ENCODE peak calls at places on chromosomes 2 and 18, in eight cellular contexts. K, I, V, M, G, J, R and S are unnamed samples.

GRCh38 chr2:20930928-20931327 is 108.0 kb upstream of the LDAH start:
- DNase-seq in K (no peak), I (peak), V (no peak), M (no peak), G (no peak), J (no peak), R (no peak), S (no peak)

GRCh38 chr2:214808961-214809750 is at the start of gene BARD1:
- DNase-seq in K (peak), I (peak), V (peak), M (peak), G (peak), J (peak), R (no peak), S (peak)

GRCh38 chr18:26803643-26804042 is 61.9 kb downstream of the AQP4 start:
- DNase-seq in K (no peak), I (no peak), V (no peak), M (no peak), G (no peak), J (no peak), R (no peak), S (no peak)

GRCh38 chr2:85475801-85476610 is 57.5 kb downstream of the SH2D6 start:
- DNase-seq in K (no peak), I (peak), V (no peak), M (no peak), G (no peak), J (no peak), R (no peak), S (no peak)

GRCh38 chr2:109703076-109703475 is 88.9 kb downstream of the SOWAHC start:
- DNase-seq in K (no peak), I (no peak), V (no peak), M (no peak), G (no peak), J (no peak), R (peak), S (no peak)

GRCh38 chr2:170005702-170006101 is 172.2 kb upstream of the MYO3B start:
- DNase-seq in K (no peak), I (no peak), V (no peak), M (no peak), G (no peak), J (no peak), R (no peak), S (no peak)

GRCh38 chr2:216664593-216665034 is 30.7 kb downstream of the IGFBP5 start:
- DNase-seq in K (no peak), I (no peak), V (no peak), M (no peak), G (no peak), J (no peak), R (no peak), S (no peak)

GRCh38 chr2:143844986-143845385 is 674.9 kb downstream of the ZEB2 start:
- DNase-seq in K (no peak), I (no peak), V (no peak), M (no peak), G (no peak), J (no peak), R (no peak), S (no peak)

GRCh38 chr2:55922488-55922887 is 1.1 kb downstream of the EFEMP1 start:
- DNase-seq in K (no peak), I (no peak), V (no peak), M (no peak), G (no peak), J (no peak), R (no peak), S (no peak)

GRCh38 chr2:130727286-130727924 is 1.5 kb upstream of the GPR148 start:
- DNase-seq in K (peak), I (no peak), V (peak), M (peak), G (peak), J (peak), R (peak), S (peak)

GRCh38 chr18:37564796-37565137 is 831 bp downstream of the CELF4 start:
- DNase-seq in K (peak), I (no peak), V (peak), M (peak), G (no peak), J (peak), R (no peak), S (no peak)

GRCh38 chr2:33022989-33023731 is 76.4 kb downstream of the LTBP1 start:
- DNase-seq in K (no peak), I (peak), V (no peak), M (no peak), G (no peak), J (no peak), R (peak), S (no peak)

GRCh38 chr2:157291018-157291417 is 33.5 kb downstream of the GALNT5 start:
- DNase-seq in K (no peak), I (no peak), V (no peak), M (no peak), G (no peak), J (no peak), R (no peak), S (no peak)

GRCh38 chr2:158781562-158781961 is 13.6 kb upstream of the DAPL1 start:
- DNase-seq in K (no peak), I (no peak), V (no peak), M (no peak), G (peak), J (no peak), R (no peak), S (no peak)

GRCh38 chr2:189982777-189983394 is 79.6 kb downstream of the MSTN start:
- DNase-seq in K (no peak), I (peak), V (no peak), M (no peak), G (no peak), J (no peak), R (no peak), S (no peak)

GRCh38 chr2:187774551-187775071 is 220.4 kb upstream of the TFPI start:
- DNase-seq in K (no peak), I (no peak), V (no peak), M (no peak), G (peak), J (no peak), R (peak), S (no peak)

GRCh38 chr18:28059861-28060260 is 117.1 kb downstream of the CDH2 start:
- DNase-seq in K (no peak), I (no peak), V (no peak), M (no peak), G (no peak), J (no peak), R (no peak), S (no peak)

GRCh38 chr2:99028558-99028957 is 92.5 kb upstream of the CRACDL start:
- DNase-seq in K (no peak), I (no peak), V (no peak), M (no peak), G (no peak), J (no peak), R (no peak), S (no peak)

GRCh38 chr18:54109131-54109683 is 115.3 kb downstream of the MBD2 start:
- DNase-seq in K (no peak), I (no peak), V (no peak), M (no peak), G (no peak), J (no peak), R (no peak), S (no peak)

GRCh38 chr2:172091626-172092566 is 6.6 kb downstream of the DLX1 start:
- DNase-seq in K (no peak), I (no peak), V (no peak), M (no peak), G (no peak), J (no peak), R (no peak), S (no peak)

GRCh38 chr2:201363857-201364560 is 6.9 kb upstream of the FLACC1 start:
- DNase-seq in K (no peak), I (peak), V (no peak), M (no peak), G (peak), J (no peak), R (no peak), S (no peak)

GRCh38 chr2:27059141-27059820 is 7.8 kb downstream of the AGBL5 start:
- DNase-seq in K (no peak), I (no peak), V (no peak), M (no peak), G (no peak), J (peak), R (no peak), S (no peak)

GRCh38 chr18:59954746-59955145 is 55.0 kb downstream of the PMAIP1 start:
- DNase-seq in K (no peak), I (peak), V (no peak), M (no peak), G (no peak), J (no peak), R (peak), S (no peak)

GRCh38 chr2:105627530-105627929 is 117.2 kb upstream of the NCK2 start:
- DNase-seq in K (no peak), I (no peak), V (no peak), M (no peak), G (no peak), J (no peak), R (no peak), S (peak)

GRCh38 chr2:232876978-232877441 is 6.9 kb downstream of the SNORC start:
- DNase-seq in K (no peak), I (no peak), V (no peak), M (peak), G (no peak), J (peak), R (no peak), S (no peak)

GRCh38 chr2:42105330-42106256 is 57.8 kb downstream of the PKDCC start:
- DNase-seq in K (peak), I (peak), V (no peak), M (peak), G (no peak), J (peak), R (no peak), S (no peak)

GRCh38 chr18:72700961-72701710 is 157.0 kb upstream of the CBLN2 start:
- DNase-seq in K (no peak), I (peak), V (no peak), M (no peak), G (no peak), J (no peak), R (no peak), S (no peak)

GRCh38 chr18:50330176-50330575 is 42.7 kb upstream of the CXXC1 start:
- DNase-seq in K (no peak), I (no peak), V (no peak), M (no peak), G (no peak), J (no peak), R (no peak), S (no peak)

DNA sequence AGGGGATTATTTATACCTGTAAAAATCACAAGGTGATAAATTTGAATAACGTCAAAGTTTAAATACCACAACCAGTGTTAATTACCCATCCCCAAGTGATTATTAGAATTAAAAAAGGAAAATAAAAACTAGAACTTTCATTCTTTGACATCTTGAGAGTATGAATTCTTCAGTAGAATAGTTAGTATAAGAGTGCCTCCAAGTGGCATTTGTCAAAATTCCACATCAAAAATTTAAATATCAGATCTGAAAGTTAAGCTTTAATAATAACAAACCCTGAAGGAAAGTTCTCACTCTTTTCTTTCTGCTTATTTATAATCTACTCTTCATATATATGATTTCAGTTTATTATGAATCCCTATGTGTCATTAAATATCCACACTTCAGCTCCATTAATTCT is 273.7 kb upstream of the KYNU start:
- DNase-seq in K (no peak), I (no peak), V (no peak), M (no peak), G (no peak), J (no peak), R (no peak), S (no peak)
- TF ChIP-seq CTCF in K (no peak), I (no peak), V (no peak), M (no peak), G (peak), J (no peak), R (peak), S (no peak)

DNA sequence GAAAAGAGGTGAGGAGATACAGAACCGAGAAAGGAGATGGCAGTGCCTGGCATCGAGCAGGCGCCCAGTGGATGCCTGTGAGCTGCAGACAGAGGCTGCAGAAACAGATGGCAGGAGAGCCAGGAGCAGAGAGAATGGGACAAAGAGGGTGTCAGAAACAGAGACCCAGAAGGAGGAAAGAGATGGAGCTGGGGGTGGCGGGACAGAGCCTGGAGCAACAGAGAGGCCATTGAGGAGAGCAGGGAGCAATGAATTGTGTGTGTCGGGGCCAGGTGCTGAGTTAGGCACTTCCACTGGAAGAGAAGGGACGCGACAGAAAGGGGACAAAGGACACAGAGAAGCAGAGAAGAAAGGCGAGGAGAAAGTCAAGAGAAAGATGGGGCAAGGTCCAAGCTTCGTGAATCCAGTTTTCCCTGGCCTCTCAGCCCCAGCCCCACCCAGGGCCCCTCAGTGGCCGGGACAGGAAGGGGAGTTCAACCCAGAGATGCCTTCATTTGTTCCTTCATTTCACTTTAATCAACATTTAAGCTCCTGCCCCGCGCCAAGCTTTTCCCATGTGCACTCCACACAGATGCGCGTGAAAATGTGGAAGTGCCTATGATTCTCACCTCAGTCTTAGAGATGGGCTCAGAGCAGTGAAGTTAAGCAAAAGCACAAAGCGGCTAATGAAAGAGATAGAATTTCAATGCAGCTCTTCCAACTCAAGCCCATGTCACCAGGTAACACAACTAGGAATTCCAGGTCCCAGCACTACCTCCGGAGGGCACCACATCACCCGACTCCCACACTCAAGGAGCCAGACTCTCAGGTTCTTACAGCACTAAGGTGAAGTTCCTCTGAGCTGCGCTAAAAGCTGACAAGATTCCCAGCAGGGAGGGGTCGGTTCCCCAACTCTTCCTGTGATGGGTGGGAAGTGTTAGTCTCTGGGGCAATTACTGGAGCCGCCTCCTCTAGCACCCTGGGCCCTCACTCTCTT is 55.2 kb downstream of the TNS1 start:
- DNase-seq in K (no peak), I (no peak), V (no peak), M (no peak), G (no peak), J (peak), R (no peak), S (no peak)
- TF ChIP-seq CTCF in K (no peak), I (no peak), V (no peak), M (no peak), G (no peak), J (no peak), R (no peak), S (no peak)

GRCh38 chr2:166106431-166107015 is 21.3 kb downstream of the SCN1A start:
- DNase-seq in K (no peak), I (peak), V (no peak), M (peak), G (no peak), J (no peak), R (no peak), S (no peak)
- TF ChIP-seq CTCF in K (peak), I (peak), V (no peak), M (no peak), G (peak), J (no peak), R (no peak), S (no peak)

GRCh38 chr2:80288576-80288975 is 16.0 kb downstream of the LRRTM1 start:
- DNase-seq in K (peak), I (no peak), V (no peak), M (no peak), G (no peak), J (no peak), R (no peak), S (no peak)
- TF ChIP-seq CTCF in K (peak), I (no peak), V (no peak), M (no peak), G (peak), J (no peak), R (peak), S (no peak)

DNA sequence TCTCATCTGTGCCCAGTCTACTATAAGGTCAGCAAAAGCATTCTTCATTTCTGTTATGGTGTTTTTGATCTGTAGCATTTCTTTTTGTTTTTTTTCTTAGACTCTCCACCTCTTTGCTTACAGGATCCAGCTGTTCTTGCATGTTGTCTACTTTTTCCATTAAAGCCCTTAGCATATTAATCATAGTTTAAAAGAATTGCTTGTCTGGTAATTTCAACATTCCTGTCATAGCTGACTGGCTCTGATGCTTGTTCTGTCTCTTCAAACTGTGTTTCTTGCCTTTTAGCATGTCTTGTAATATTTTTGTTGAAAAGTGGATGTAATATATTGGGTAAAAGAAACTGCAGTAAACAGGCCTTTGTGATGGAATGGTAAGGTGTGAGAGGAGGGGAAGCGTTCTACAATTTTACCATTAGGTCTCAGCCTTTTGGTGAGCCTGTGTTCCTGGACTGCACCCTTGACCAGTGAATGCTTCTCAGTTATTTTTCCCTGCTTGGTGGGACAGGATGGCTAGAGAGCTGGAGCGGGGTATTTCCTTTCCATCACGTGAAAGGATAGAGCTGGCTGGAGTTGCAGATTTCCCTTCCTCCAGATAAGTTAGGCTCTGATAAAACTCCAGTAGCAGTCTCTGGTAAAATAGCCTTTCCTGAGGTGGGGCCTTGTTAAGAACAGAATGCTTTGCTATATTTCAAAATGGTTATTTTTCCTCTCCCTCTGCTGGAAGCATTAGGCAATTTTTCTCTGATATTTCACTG is 65.4 kb downstream of the PLA2R1 start:
- DNase-seq in K (no peak), I (no peak), V (no peak), M (no peak), G (peak), J (no peak), R (peak), S (no peak)
- TF ChIP-seq CTCF in K (no peak), I (no peak), V (no peak), M (no peak), G (peak), J (no peak), R (no peak), S (no peak)

GRCh38 chr2:241878007-241878970 is 8.8 kb downstream of the RTP5 start:
- DNase-seq in K (peak), I (peak), V (peak), M (peak), G (peak), J (peak), R (no peak), S (peak)

GRCh38 chr2:241879326-241879725 is 9.8 kb downstream of the RTP5 start:
- DNase-seq in K (no peak), I (no peak), V (no peak), M (no peak), G (no peak), J (no peak), R (no peak), S (no peak)

GRCh38 chr2:241876528-241877196 is 7.1 kb downstream of the RTP5 start:
- DNase-seq in K (no peak), I (no peak), V (no peak), M (no peak), G (no peak), J (no peak), R (no peak), S (no peak)

GRCh38 chr2:241874277-241874925 is 4.9 kb downstream of the RTP5 start:
- DNase-seq in K (no peak), I (no peak), V (no peak), M (no peak), G (no peak), J (no peak), R (no peak), S (no peak)

DNA sequence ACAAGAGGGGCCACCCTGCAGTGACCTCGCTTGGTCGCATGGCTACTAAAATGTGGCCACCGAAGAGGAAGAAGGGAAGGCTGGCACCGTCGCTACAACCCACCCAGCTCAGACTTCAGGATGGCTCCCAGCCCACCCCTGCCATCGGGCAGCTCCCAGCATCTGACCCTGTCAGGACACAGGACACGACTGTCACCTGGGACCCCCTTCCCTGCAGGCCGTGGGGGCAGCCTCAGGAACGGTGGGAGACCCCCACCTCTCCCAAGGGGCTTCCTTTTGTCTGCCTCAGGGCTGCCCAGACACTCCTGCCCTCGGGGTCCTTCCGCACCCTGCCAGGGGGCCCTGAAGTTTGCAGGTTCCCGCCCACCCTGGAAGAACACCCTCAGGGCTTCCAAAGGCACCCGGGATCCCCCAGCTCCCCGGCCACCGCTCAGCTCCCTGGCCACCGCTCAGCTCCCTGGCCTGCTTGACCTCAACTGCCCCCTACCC is 7.7 kb downstream of the RTP5 start:
- DNase-seq in K (no peak), I (no peak), V (no peak), M (no peak), G (no peak), J (no peak), R (no peak), S (no peak)
- TF ChIP-seq CTCF in K (no peak), I (no peak), V (no peak), M (no peak), G (no peak), J (no peak), R (no peak), S (no peak)

GRCh38 chr2:13201924-13202323 is 485.2 kb downstream of the TRIB2 start:
- DNase-seq in K (no peak), I (no peak), V (no peak), M (no peak), G (no peak), J (no peak), R (no peak), S (no peak)
- TF ChIP-seq CTCF in K (no peak), I (no peak), V (no peak), M (no peak), G (no peak), J (no peak), R (no peak), S (no peak)

DNA sequence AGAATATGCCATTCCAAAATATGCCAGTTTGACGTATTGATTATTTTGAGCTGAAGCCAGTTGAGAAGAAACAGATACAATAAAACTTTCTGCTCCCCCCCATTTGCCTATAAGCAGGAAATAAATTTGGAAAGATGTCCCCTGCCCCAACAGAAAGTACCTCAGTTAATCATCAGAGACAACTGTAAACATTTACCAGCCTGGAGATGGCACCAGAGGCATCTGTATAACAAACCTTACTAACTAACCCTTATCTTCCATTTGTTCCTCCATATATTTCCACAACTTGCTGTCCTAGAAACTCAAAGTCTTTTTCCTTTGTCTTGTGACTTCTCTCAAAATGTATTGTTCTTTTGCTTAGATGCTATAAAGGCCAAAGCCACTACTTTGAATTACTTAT is 93.8 kb downstream of the AKAIN1 start:
- DNase-seq in K (no peak), I (no peak), V (no peak), M (no peak), G (no peak), J (no peak), R (no peak), S (no peak)
- TF ChIP-seq CTCF in K (no peak), I (no peak), V (no peak), M (no peak), G (no peak), J (no peak), R (no peak), S (no peak)